ENCODE peak calls at places on chromosomes 11 and 22, in four cellular contexts. One of them, this sample, is unnamed.

GRCh38 chr22:27258773-27259172 is 542.8 kb downstream of the MN1 start:
- DNase-seq in fibroblast of mammary gland: no peak
- DNase-seq in stimulated activated naive CD4-positive, alpha-beta T cell: no peak
- DNase-seq in HAP-1: no peak
- DNase-seq in this sample: no peak

GRCh38 chr22:23126165-23127054 is 15.4 kb downstream of the RSPH14 start:
- DNase-seq in fibroblast of mammary gland: no peak
- DNase-seq in stimulated activated naive CD4-positive, alpha-beta T cell: no peak
- DNase-seq in HAP-1: no peak
- DNase-seq in this sample: no peak

GRCh38 chr11:73875380-73875779 is 1.3 kb downstream of the COA4 start:
- DNase-seq in fibroblast of mammary gland: no peak
- DNase-seq in stimulated activated naive CD4-positive, alpha-beta T cell: no peak
- DNase-seq in HAP-1: no peak
- DNase-seq in this sample: no peak

GRCh38 chr11:118401880-118402590 is 629 bp downstream of the ATP5MG start:
- DNase-seq in fibroblast of mammary gland: peak; percentile 82
- DNase-seq in stimulated activated naive CD4-positive, alpha-beta T cell: no peak
- DNase-seq in HAP-1: peak; percentile 15
- DNase-seq in this sample: peak; percentile 67

GRCh38 chr11:122038543-122038942 is 77.5 kb downstream of the BLID start:
- DNase-seq in fibroblast of mammary gland: peak; percentile 68
- DNase-seq in stimulated activated naive CD4-positive, alpha-beta T cell: no peak
- DNase-seq in HAP-1: no peak
- DNase-seq in this sample: peak; percentile 96

GRCh38 chr22:26589367-26589844 is 526 bp downstream of the TPST2 start:
- DNase-seq in fibroblast of mammary gland: peak; percentile 20
- DNase-seq in stimulated activated naive CD4-positive, alpha-beta T cell: no peak
- DNase-seq in HAP-1: no peak
- DNase-seq in this sample: no peak

GRCh38 chr11:123382555-123383074 is 47.5 kb upstream of the GRAMD1B start:
- DNase-seq in fibroblast of mammary gland: no peak
- DNase-seq in stimulated activated naive CD4-positive, alpha-beta T cell: no peak
- DNase-seq in HAP-1: no peak
- DNase-seq in this sample: no peak

GRCh38 chr22:27283714-27284113 is 517.8 kb downstream of the MN1 start:
- DNase-seq in fibroblast of mammary gland: peak; percentile 10
- DNase-seq in stimulated activated naive CD4-positive, alpha-beta T cell: no peak
- DNase-seq in HAP-1: no peak
- DNase-seq in this sample: no peak

GRCh38 chr22:48096411-48096810 is 1334.0 kb downstream of the TBC1D22A start:
- DNase-seq in fibroblast of mammary gland: no peak
- DNase-seq in stimulated activated naive CD4-positive, alpha-beta T cell: no peak
- DNase-seq in HAP-1: no peak
- DNase-seq in this sample: no peak

GRCh38 chr11:76782526-76783293 is 446 bp upstream of the TSKU start:
- DNase-seq in fibroblast of mammary gland: peak; percentile 95
- DNase-seq in stimulated activated naive CD4-positive, alpha-beta T cell: no peak
- DNase-seq in HAP-1: peak; percentile 83
- DNase-seq in this sample: peak; percentile 74

GRCh38 chr22:29883045-29883830 is at the start of gene MTMR3:
- DNase-seq in fibroblast of mammary gland: peak; percentile 83
- DNase-seq in stimulated activated naive CD4-positive, alpha-beta T cell: peak; percentile 70
- DNase-seq in HAP-1: peak; percentile 78
- DNase-seq in this sample: peak; percentile 16

GRCh38 chr22:45866398-45867117 is 110.4 kb downstream of the WNT7B start:
- DNase-seq in fibroblast of mammary gland: no peak
- DNase-seq in stimulated activated naive CD4-positive, alpha-beta T cell: no peak
- DNase-seq in HAP-1: no peak
- DNase-seq in this sample: no peak

GRCh38 chr11:66467756-66468155 is 1.1 kb downstream of the PELI3 start:
- DNase-seq in fibroblast of mammary gland: no peak
- DNase-seq in stimulated activated naive CD4-positive, alpha-beta T cell: no peak
- DNase-seq in HAP-1: no peak
- DNase-seq in this sample: no peak

GRCh38 chr11:34356918-34357645 is 728 bp downstream of the ABTB2 start:
- DNase-seq in fibroblast of mammary gland: peak; percentile 55
- DNase-seq in stimulated activated naive CD4-positive, alpha-beta T cell: peak; percentile 41
- DNase-seq in HAP-1: peak; percentile 54
- DNase-seq in this sample: no peak

GRCh38 chr11:69821511-69822040 is 2.4 kb upstream of the FGF3 start:
- DNase-seq in fibroblast of mammary gland: no peak
- DNase-seq in stimulated activated naive CD4-positive, alpha-beta T cell: no peak
- DNase-seq in HAP-1: no peak
- DNase-seq in this sample: no peak

GRCh38 chr11:129951201-129951882 is 51.3 kb downstream of the PRDM10 start:
- DNase-seq in fibroblast of mammary gland: no peak
- DNase-seq in stimulated activated naive CD4-positive, alpha-beta T cell: no peak
- DNase-seq in HAP-1: no peak
- DNase-seq in this sample: no peak

GRCh38 chr22:46057206-46057605 is 80.2 kb upstream of the WNT7B start:
- DNase-seq in fibroblast of mammary gland: peak; percentile 57
- DNase-seq in stimulated activated naive CD4-positive, alpha-beta T cell: no peak
- DNase-seq in HAP-1: no peak
- DNase-seq in this sample: no peak

GRCh38 chr11:10932976-10933375 is 75.1 kb upstream of the ZBED5 start:
- DNase-seq in fibroblast of mammary gland: no peak
- DNase-seq in stimulated activated naive CD4-positive, alpha-beta T cell: no peak
- DNase-seq in HAP-1: no peak
- DNase-seq in this sample: no peak

GRCh38 chr11:102564110-102564509 is 33.6 kb upstream of the MMP7 start:
- DNase-seq in fibroblast of mammary gland: peak; percentile 83
- DNase-seq in stimulated activated naive CD4-positive, alpha-beta T cell: no peak
- DNase-seq in HAP-1: no peak
- DNase-seq in this sample: peak; percentile 14

GRCh38 chr11:61587951-61588695 is 7.2 kb upstream of the SYT7 start:
- DNase-seq in fibroblast of mammary gland: peak; percentile 38
- DNase-seq in stimulated activated naive CD4-positive, alpha-beta T cell: peak; percentile 16
- DNase-seq in HAP-1: no peak
- DNase-seq in this sample: no peak

GRCh38 chr11:125569913-125570621 is 790 bp downstream of the EI24 start:
- DNase-seq in fibroblast of mammary gland: peak; percentile 27
- DNase-seq in stimulated activated naive CD4-positive, alpha-beta T cell: no peak
- DNase-seq in HAP-1: no peak
- DNase-seq in this sample: no peak

GRCh38 chr11:41309111-41309522 is 150.3 kb downstream of the LRRC4C start:
- DNase-seq in fibroblast of mammary gland: no peak
- DNase-seq in stimulated activated naive CD4-positive, alpha-beta T cell: no peak
- DNase-seq in HAP-1: no peak
- DNase-seq in this sample: no peak

GRCh38 chr22:26972281-26972680 is 314.9 kb downstream of the MIAT start:
- DNase-seq in fibroblast of mammary gland: no peak
- DNase-seq in stimulated activated naive CD4-positive, alpha-beta T cell: no peak
- DNase-seq in HAP-1: no peak
- DNase-seq in this sample: no peak

GRCh38 chr11:16049611-16050010 is 306.7 kb downstream of the SOX6 start:
- DNase-seq in fibroblast of mammary gland: no peak
- DNase-seq in stimulated activated naive CD4-positive, alpha-beta T cell: no peak
- DNase-seq in HAP-1: no peak
- DNase-seq in this sample: no peak

GRCh38 chr11:30815619-30816018 is 229.5 kb upstream of the MPPED2 start:
- DNase-seq in fibroblast of mammary gland: no peak
- DNase-seq in stimulated activated naive CD4-positive, alpha-beta T cell: no peak
- DNase-seq in HAP-1: no peak
- DNase-seq in this sample: no peak

GRCh38 chr22:36180038-36180880 is 19.7 kb upstream of the APOL3 start:
- DNase-seq in fibroblast of mammary gland: peak; percentile 63
- DNase-seq in stimulated activated naive CD4-positive, alpha-beta T cell: peak; percentile 54
- DNase-seq in HAP-1: peak; percentile 49
- DNase-seq in this sample: no peak

GRCh38 chr11:83105167-83105566 is 33.5 kb upstream of the RAB30 start:
- DNase-seq in fibroblast of mammary gland: no peak
- DNase-seq in stimulated activated naive CD4-positive, alpha-beta T cell: no peak
- DNase-seq in HAP-1: no peak
- DNase-seq in this sample: no peak

GRCh38 chr22:44925465-44926123 is 84.2 kb downstream of the PHF21B start:
- DNase-seq in fibroblast of mammary gland: no peak
- DNase-seq in stimulated activated naive CD4-positive, alpha-beta T cell: no peak
- DNase-seq in HAP-1: no peak
- DNase-seq in this sample: no peak

GRCh38 chr22:26756675-26757293 is 99.4 kb downstream of the MIAT start:
- DNase-seq in fibroblast of mammary gland: peak; percentile 46
- DNase-seq in stimulated activated naive CD4-positive, alpha-beta T cell: no peak
- DNase-seq in HAP-1: peak; percentile 51
- DNase-seq in this sample: no peak

GRCh38 chr22:48459859-48460823 is 1367.5 kb downstream of the BRD1 start:
- DNase-seq in fibroblast of mammary gland: no peak
- DNase-seq in stimulated activated naive CD4-positive, alpha-beta T cell: no peak
- DNase-seq in HAP-1: no peak
- DNase-seq in this sample: no peak

GRCh38 chr11:61334434-61335354 is 1.7 kb downstream of the TKFC start:
- DNase-seq in fibroblast of mammary gland: peak; percentile 66
- DNase-seq in stimulated activated naive CD4-positive, alpha-beta T cell: no peak
- DNase-seq in HAP-1: no peak
- DNase-seq in this sample: no peak

GRCh38 chr11:114775849-114776621 is 97.7 kb downstream of the NXPE2 start:
- DNase-seq in fibroblast of mammary gland: no peak
- DNase-seq in stimulated activated naive CD4-positive, alpha-beta T cell: no peak
- DNase-seq in HAP-1: no peak
- DNase-seq in this sample: no peak